ENCODE peak calls at places on chromosomes 3 and 15, in six cellular contexts. R is stimulated activated CD8-positive, alpha-beta memory T cell treated with anti-CD3 and anti-CD28 coated beads, Interleukin-15, amount 100 ng/mL, for 4 hours; A is GM04503; Q is IMR-90; I is choroid plexus epithelial cell; F is occipital lobe. J is an unnamed sample.

GRCh38 chr3:141412936-141413354 is 44.6 kb downstream of the ZBTB38 start:
- DNase-seq in Q (peak; percentile 85), A (peak; percentile 76), F (peak; percentile 67), I (peak; percentile 80), R (no peak), J (peak; percentile 90)

GRCh38 chr3:100047455-100048141 is 66.7 kb downstream of the FILIP1L start:
- DNase-seq in F (no peak), Q (peak; percentile 97), R (no peak), I (peak; percentile 94), A (peak; percentile 68), J (peak; percentile 75)

GRCh38 chr15:32659340-32659831 is 17.9 kb downstream of the SCG5 start:
- DNase-seq in Q (peak; percentile 86), F (no peak), I (peak; percentile 57), A (peak; percentile 85), R (no peak), J (peak; percentile 57)

GRCh38 chr15:39936681-39937080 is 2.8 kb downstream of the EIF2AK4 start:
- DNase-seq in A (no peak), F (no peak), Q (no peak), R (no peak), I (peak; percentile 49), J (no peak)

GRCh38 chr3:141410408-141410807 is 42.1 kb downstream of the ZBTB38 start:
- DNase-seq in F (no peak), A (no peak), Q (peak; percentile 83), R (no peak), I (peak; percentile 93), J (no peak)

GRCh38 chr3:161096771-161097367 is 8.3 kb downstream of the B3GALNT1 start:
- DNase-seq in I (peak; percentile 31), A (no peak), R (no peak), Q (peak; percentile 4), F (no peak), J (peak; percentile 32)

GRCh38 chr3:46566040-46566631 is at the start of gene LRRC2:
- DNase-seq in A (no peak), Q (peak; percentile 76), R (no peak), F (peak; percentile 37), I (peak; percentile 71), J (peak; percentile 69)

GRCh38 chr3:71227344-71227743 is 356.2 kb downstream of the FOXP1 start:
- DNase-seq in I (no peak), A (no peak), Q (no peak), F (no peak), R (no peak), J (no peak)

GRCh38 chr3:132595036-132595435 is 2.0 kb upstream of the ACKR4 start:
- DNase-seq in Q (peak; percentile 66), A (peak; percentile 70), I (peak; percentile 75), F (no peak), R (no peak), J (peak; percentile 31)

GRCh38 chr3:33064929-33065328 is 32.0 kb downstream of the GLB1 start:
- DNase-seq in Q (no peak), R (no peak), F (no peak), A (no peak), I (no peak), J (no peak)

GRCh38 chr15:85477061-85477460 is 96.7 kb downstream of the AKAP13 start:
- DNase-seq in Q (no peak), I (no peak), R (no peak), F (no peak), A (no peak), J (no peak)

GRCh38 chr3:195531683-195532082 is 11.4 kb downstream of the PPP1R2 start:
- DNase-seq in F (no peak), Q (no peak), I (no peak), R (no peak), A (no peak), J (no peak)

GRCh38 chr15:31257286-31257685 is 69.3 kb upstream of the KLF13 start:
- DNase-seq in Q (no peak), I (no peak), R (no peak), F (no peak), A (no peak), J (no peak)

GRCh38 chr3:13530241-13531009 is 18.5 kb upstream of the FBLN2 start:
- DNase-seq in Q (no peak), F (no peak), R (no peak), A (no peak), I (no peak), J (no peak)

GRCh38 chr3:143239026-143239425 is 119.5 kb downstream of the CHST2 start:
- DNase-seq in I (peak; percentile 52), A (peak; percentile 42), F (no peak), R (no peak), Q (peak; percentile 20), J (peak; percentile 64)

GRCh38 chr15:58432421-58432820 is 630 bp downstream of the LIPC start:
- DNase-seq in R (no peak), I (peak; percentile 66), A (no peak), Q (peak; percentile 50), F (no peak), J (no peak)